ENCODE peak calls at places on chromosome 13, in four cellular contexts. One of them, this sample, is unnamed.

GRCh38 chr13:36436811-36437210 is 4.5 kb downstream of the CCNA1 start:
- DNase-seq in transverse colon: no peak
- DNase-seq in ovary: no peak
- DNase-seq in suprapubic skin: no peak
- DNase-seq in this sample: no peak

GRCh38 chr13:93098972-93099371 is 127.6 kb upstream of the GPC6 start:
- DNase-seq in ovary: no peak
- DNase-seq in suprapubic skin: no peak
- DNase-seq in transverse colon: peak; percentile 14
- DNase-seq in this sample: no peak

GRCh38 chr13:55815458-55816033 is 1325.2 kb upstream of the PRR20A start:
- DNase-seq in ovary: no peak
- DNase-seq in suprapubic skin: no peak
- DNase-seq in transverse colon: no peak
- DNase-seq in this sample: no peak

GRCh38 chr13:107322228-107322627 is 754.3 kb upstream of the ARGLU1 start:
- DNase-seq in transverse colon: no peak
- DNase-seq in suprapubic skin: no peak
- DNase-seq in ovary: no peak
- DNase-seq in this sample: no peak

GRCh38 chr13:93079294-93079693 is 147.3 kb upstream of the GPC6 start:
- DNase-seq in transverse colon: no peak
- DNase-seq in suprapubic skin: no peak
- DNase-seq in ovary: no peak
- DNase-seq in this sample: no peak

GRCh38 chr13:111412251-111412650 is 91.8 kb downstream of the TEX29 start:
- DNase-seq in suprapubic skin: no peak
- DNase-seq in ovary: no peak
- DNase-seq in transverse colon: no peak
- DNase-seq in this sample: no peak

GRCh38 chr13:30097089-30097488 is 210.3 kb downstream of the KATNAL1 start:
- DNase-seq in ovary: no peak
- DNase-seq in suprapubic skin: no peak
- DNase-seq in transverse colon: no peak
- DNase-seq in this sample: no peak

GRCh38 chr13:113918580-113918979 is 54.7 kb upstream of the GAS6 start:
- DNase-seq in transverse colon: no peak
- DNase-seq in suprapubic skin: peak; percentile 69
- DNase-seq in ovary: no peak
- DNase-seq in this sample: no peak

GRCh38 chr13:91056746-91057145 is 290.7 kb upstream of the MIR17HG start:
- DNase-seq in suprapubic skin: no peak
- DNase-seq in ovary: no peak
- DNase-seq in transverse colon: no peak
- DNase-seq in this sample: no peak

GRCh38 chr13:34833562-34834182 is 108.4 kb upstream of the NBEA start:
- DNase-seq in transverse colon: no peak
- DNase-seq in ovary: no peak
- DNase-seq in suprapubic skin: no peak
- DNase-seq in this sample: no peak

GRCh38 chr13:73481877-73482445 is 423.2 kb downstream of the KLF5 start:
- DNase-seq in transverse colon: no peak
- DNase-seq in suprapubic skin: no peak
- DNase-seq in ovary: no peak
- DNase-seq in this sample: no peak
- TF ChIP-seq EP300 in transverse colon: no peak
- TF ChIP-seq EP300 in suprapubic skin: no peak
- TF ChIP-seq EP300 in ovary: no peak
- TF ChIP-seq EP300 in this sample: no peak

GRCh38 chr13:103976371-103976770 is 910.2 kb upstream of the SLC10A2 start:
- DNase-seq in ovary: no peak
- DNase-seq in transverse colon: no peak
- DNase-seq in suprapubic skin: no peak
- DNase-seq in this sample: no peak
- TF ChIP-seq EP300 in ovary: no peak
- TF ChIP-seq EP300 in transverse colon: no peak
- TF ChIP-seq EP300 in suprapubic skin: no peak
- TF ChIP-seq EP300 in this sample: no peak

GRCh38 chr13:67130444-67130843 is 99.7 kb downstream of the PCDH9 start:
- DNase-seq in ovary: no peak
- DNase-seq in suprapubic skin: no peak
- DNase-seq in transverse colon: no peak
- DNase-seq in this sample: no peak
- TF ChIP-seq EP300 in ovary: no peak
- TF ChIP-seq EP300 in suprapubic skin: no peak
- TF ChIP-seq EP300 in transverse colon: no peak
- TF ChIP-seq EP300 in this sample: no peak

GRCh38 chr13:105971720-105972119 is 563.7 kb downstream of the EFNB2 start:
- DNase-seq in suprapubic skin: no peak
- DNase-seq in ovary: no peak
- DNase-seq in transverse colon: no peak
- DNase-seq in this sample: no peak
- TF ChIP-seq EP300 in suprapubic skin: no peak
- TF ChIP-seq EP300 in ovary: no peak
- TF ChIP-seq EP300 in transverse colon: no peak
- TF ChIP-seq EP300 in this sample: no peak